ENCODE peak calls at places on chromosomes 4 and X, in five cellular contexts. X, O, J, I and N are unnamed samples.

GRCh38 chrX:132171478-132171877 is 43.7 kb upstream of the FRMD7 start:
- DNase-seq in O (no peak), J (peak; percentile 6), I (no peak), X (peak; percentile 0), N (no peak)

GRCh38 chr4:75513529-75514130 is 573 bp downstream of the RCHY1 start:
- DNase-seq in J (no peak), I (no peak), O (no peak), X (peak; percentile 14), N (no peak)

GRCh38 chr4:26308573-26308972 is 12.2 kb upstream of the RBPJ start:
- DNase-seq in J (no peak), I (no peak), X (no peak), O (no peak), N (no peak)

GRCh38 chrX:78213331-78213730 is 73.9 kb upstream of the TAF9B start:
- DNase-seq in O (no peak), J (no peak), I (no peak), X (no peak), N (no peak)

GRCh38 chrX:38271154-38271716 is 50.6 kb upstream of the SRPX start:
- DNase-seq in O (no peak), X (no peak), J (no peak), I (no peak), N (no peak)

GRCh38 chrX:107924136-107924746 is 57.9 kb downstream of the TEX13B start:
- DNase-seq in X (no peak), J (no peak), O (no peak), I (no peak), N (no peak)

GRCh38 chr4:94160774-94161173 is 46.9 kb upstream of the SMARCAD1 start:
- DNase-seq in I (no peak), X (no peak), O (no peak), J (no peak), N (no peak)

GRCh38 chr4:121192500-121192899 is 28.4 kb upstream of the TNIP3 start:
- DNase-seq in X (peak; percentile 70), O (no peak), J (peak; percentile 69), I (no peak), N (no peak)

GRCh38 chrX:7218321-7219152 is 70.6 kb upstream of the PUDP start:
- DNase-seq in O (no peak), J (no peak), X (no peak), I (no peak), N (no peak)

GRCh38 chr4:76585897-76586360 is 150.9 kb downstream of the SHROOM3 start:
- DNase-seq in I (no peak), O (peak; percentile 93), J (no peak), X (peak; percentile 54), N (no peak)

GRCh38 chrX:104270212-104270611 is 15.5 kb upstream of the ESX1 start:
- DNase-seq in J (no peak), X (no peak), I (no peak), O (no peak), N (no peak)
- H3K27me3 ChIP-seq in J (peaks cover 8% of the 10 kb centered on the region), X (peaks cover 83% of the 10 kb centered on the region), I (peaks cover 7% of the 10 kb centered on the region), O (no peaks in the 10 kb centered on the region), N (no peaks in the 10 kb centered on the region)

GRCh38 chrX:20001615-20002014 is 10.8 kb upstream of the BCLAF3 start:
- DNase-seq in J (no peak), I (no peak), X (no peak), O (no peak), N (no peak)
- TF ChIP-seq CTCF in J (no peak), I (no peak), X (no peak), O (no peak), N (no peak)

DNA sequence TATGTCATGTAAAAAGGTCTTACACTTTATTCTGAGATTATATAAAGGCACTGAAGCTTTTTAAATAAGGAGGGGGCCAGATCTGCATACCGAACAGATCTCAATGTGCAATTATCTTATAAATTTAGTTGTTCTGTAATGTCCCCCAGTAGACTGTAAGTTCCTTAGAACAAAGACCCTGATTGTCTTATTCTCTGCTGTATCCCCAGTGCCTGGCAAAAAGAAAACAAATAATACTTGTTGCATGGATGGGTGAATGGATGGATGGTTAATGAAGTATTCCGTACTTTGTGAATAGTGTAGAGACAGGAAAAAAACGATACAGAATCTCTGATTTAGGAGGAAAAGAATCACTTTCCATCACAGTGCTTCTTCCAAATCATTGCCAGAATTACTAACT is 141.5 kb downstream of the CHM start:
- DNase-seq in I (no peak), O (no peak), J (no peak), X (no peak), N (no peak)
- H3K4me3 ChIP-seq in I (no peak overlapping the region), O (no peak overlapping the region), J (no peak overlapping the region), X (no peak overlapping the region), N (no peak overlapping the region)

DNA sequence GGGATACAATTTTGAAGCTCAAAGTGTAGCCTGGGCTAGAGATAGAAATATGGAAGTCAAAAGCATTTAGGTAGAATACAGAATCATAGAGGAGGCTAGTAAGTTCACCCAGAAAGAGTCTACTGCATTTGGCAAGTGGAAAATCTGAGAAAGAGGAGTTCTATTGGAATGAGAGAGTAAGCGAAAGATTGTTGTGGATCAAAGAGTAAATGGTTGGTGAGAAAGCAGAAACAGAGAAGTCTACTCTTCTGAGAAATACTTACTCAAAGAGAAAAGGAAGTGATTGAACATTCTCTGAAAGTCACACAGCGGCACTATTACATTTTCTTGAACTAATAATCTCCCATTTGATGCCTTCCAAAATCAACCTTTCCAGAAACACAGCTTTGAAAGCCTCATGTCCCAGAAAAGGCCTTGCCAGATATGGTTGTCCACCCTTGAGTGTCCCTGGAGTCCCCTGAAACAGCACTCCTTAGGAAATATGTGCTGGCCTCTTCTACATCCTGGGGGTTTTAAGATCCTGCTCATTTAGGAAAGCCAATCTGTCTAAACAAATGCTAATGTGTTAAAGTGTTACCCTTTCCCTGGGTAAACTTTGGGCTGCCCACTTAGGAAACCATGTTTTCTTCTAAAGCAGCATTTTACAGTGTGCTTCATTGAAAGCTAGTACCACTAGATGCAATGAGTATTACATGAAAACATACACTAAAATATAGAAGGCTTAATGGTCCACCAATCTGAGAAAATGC is 132.6 kb downstream of the INPP4B start:
- DNase-seq in J (no peak), O (no peak), X (no peak), I (no peak), N (no peak)
- H3K27me3 ChIP-seq in J (no peaks in the 10 kb centered on the region), O (no peaks in the 10 kb centered on the region), X (no peaks in the 10 kb centered on the region), I (no peaks in the 10 kb centered on the region), N (no peaks in the 10 kb centered on the region)

GRCh38 chr4:48937033-48937432 is 30.5 kb upstream of the OCIAD2 start:
- DNase-seq in J (no peak), O (no peak), X (no peak), I (no peak), N (no peak)

GRCh38 chr4:48930654-48931053 is 24.1 kb upstream of the OCIAD2 start:
- DNase-seq in X (no peak), I (no peak), O (no peak), J (no peak), N (no peak)

GRCh38 chr4:48931459-48931858 is 24.9 kb upstream of the OCIAD2 start:
- DNase-seq in X (no peak), J (no peak), O (no peak), I (no peak), N (no peak)
- TF ChIP-seq CTCF in X (peak; percentile 7), J (no peak), O (no peak), I (no peak), N (no peak)

GRCh38 chr4:56828784-56829535 is 7.5 kb upstream of the SPINK2 start:
- DNase-seq in O (no peak), J (no peak), X (no peak), I (no peak), N (no peak)
- H3K4me3 ChIP-seq in O (no peak overlapping the region), J (no peak overlapping the region), X (no peak overlapping the region), I (no peak overlapping the region), N (no peak overlapping the region)

DNA sequence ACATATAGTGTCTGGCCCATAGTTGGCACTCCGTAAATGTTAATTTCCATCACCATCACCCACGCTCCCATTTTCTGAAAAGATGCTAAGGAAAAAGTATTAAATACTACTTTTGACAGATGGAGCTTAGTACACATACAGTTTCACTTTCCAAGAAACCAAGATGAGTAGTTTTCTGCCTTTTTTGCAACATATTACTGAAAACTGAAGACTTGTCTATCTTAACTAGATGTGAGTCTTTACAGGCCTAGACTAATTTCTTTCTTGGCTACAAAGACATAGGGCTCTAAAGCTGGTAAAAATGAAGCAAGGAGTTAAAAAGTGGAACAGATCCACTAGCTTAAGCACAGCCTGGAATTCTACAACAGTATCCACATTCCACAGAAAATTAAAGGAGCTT is 68.2 kb downstream of the ATP11C start:
- DNase-seq in J (no peak), O (no peak), X (no peak), I (no peak), N (no peak)
- H3K27me3 ChIP-seq in J (no peaks in the 10 kb centered on the region), O (no peaks in the 10 kb centered on the region), X (no peaks in the 10 kb centered on the region), I (no peaks in the 10 kb centered on the region), N (no peaks in the 10 kb centered on the region)

GRCh38 chrX:17592117-17592516 is 145.2 kb upstream of the SCML1 start:
- DNase-seq in O (no peak), X (peak; percentile 27), J (no peak), I (no peak), N (no peak)

GRCh38 chrX:17591741-17592110 is 145.6 kb upstream of the SCML1 start:
- DNase-seq in J (no peak), X (peak; percentile 82), I (peak; percentile 32), O (no peak), N (no peak)

GRCh38 chrX:17587352-17587751 is 149.9 kb upstream of the SCML1 start:
- DNase-seq in X (no peak), O (no peak), J (no peak), I (no peak), N (no peak)

GRCh38 chrX:17588303-17588702 is 149.0 kb upstream of the SCML1 start:
- DNase-seq in X (no peak), J (no peak), O (no peak), I (no peak), N (no peak)

GRCh38 chrX:17590892-17591740 is 146.2 kb upstream of the SCML1 start:
- DNase-seq in J (peak; percentile 65), O (no peak), I (peak; percentile 39), X (peak; percentile 85), N (no peak)
- TF ChIP-seq CTCF in J (peak; percentile 76), O (no peak), I (peak; percentile 71), X (peak; percentile 75), N (peak; percentile 75)